ENCODE peak calls at places on chromosomes 3 and 15, in eight cellular contexts. E is cardiac fibroblast, G is neural crest cell, B is sigmoid colon, J is upper lobe of left lung, K is endothelial cell, I is fibroblast of pulmonary artery, X is pancreas. O is an unnamed sample.
A peak's percentile ranks its signal among the peaks of the same experiment; 100 is the strongest.

GRCh38 chr3:104846270-104846669 is 520.4 kb upstream of the ALCAM start:
- DNase-seq in B (no peak), J (no peak), E (no peak), G (no peak), K (no peak), I (peak; percentile 27), X (no peak), O (no peak)

GRCh38 chr15:25424073-25424472 is 14.8 kb downstream of the UBE3A start:
- DNase-seq in J (no peak), B (no peak), E (no peak), X (no peak), G (no peak), I (no peak), K (no peak), O (no peak)

GRCh38 chr15:80182611-80183210 is 29.9 kb downstream of the FAH start:
- DNase-seq in E (peak; percentile 90), G (no peak), X (no peak), B (no peak), I (peak; percentile 81), K (no peak), J (no peak), O (no peak)

GRCh38 chr3:41041899-41042298 is 157.4 kb upstream of the CTNNB1 start:
- DNase-seq in G (no peak), B (no peak), J (no peak), I (no peak), K (no peak), E (no peak), X (no peak), O (no peak)

GRCh38 chr3:67401911-67402310 is 252.5 kb downstream of the SUCLG2 start:
- DNase-seq in J (peak; percentile 42), K (no peak), B (no peak), I (no peak), X (no peak), E (no peak), G (no peak), O (no peak)

GRCh38 chr15:33547876-33548275 is 237.1 kb downstream of the RYR3 start:
- DNase-seq in I (peak; percentile 55), G (peak; percentile 55), B (no peak), K (peak; percentile 82), X (no peak), J (no peak), E (peak; percentile 41), O (no peak)

GRCh38 chr3:5226783-5227182 is 39.3 kb downstream of the EDEM1 start:
- DNase-seq in B (no peak), E (peak; percentile 62), I (peak; percentile 60), K (no peak), X (no peak), G (no peak), J (no peak), O (no peak)

GRCh38 chr15:71595846-71596553 is 214.4 kb upstream of the NR2E3 start:
- DNase-seq in J (no peak), B (no peak), E (peak; percentile 33), K (no peak), G (no peak), X (no peak), I (no peak), O (no peak)

GRCh38 chr3:25452185-25452584 is 24.1 kb downstream of the RARB start:
- DNase-seq in I (no peak), E (no peak), J (no peak), X (no peak), K (no peak), B (no peak), G (no peak), O (no peak)

GRCh38 chr15:65580287-65580686 is 30.6 kb downstream of the INTS14 start:
- DNase-seq in E (peak; percentile 29), I (peak; percentile 45), J (no peak), B (no peak), G (no peak), K (no peak), X (no peak), O (no peak)

GRCh38 chr3:45940781-45941365 is 2.4 kb upstream of the CXCR6 start:
- DNase-seq in J (peak; percentile 6), B (no peak), I (no peak), X (no peak), G (no peak), K (no peak), E (no peak), O (no peak)

GRCh38 chr3:48405343-48405881 is 24.5 kb downstream of the PLXNB1 start:
- DNase-seq in E (no peak), I (no peak), X (peak; percentile 59), J (peak; percentile 19), B (peak; percentile 68), G (no peak), K (no peak), O (peak; percentile 9)

GRCh38 chr3:50484681-50485263 is 18.7 kb downstream of the CACNA2D2 start:
- DNase-seq in B (no peak), X (no peak), I (no peak), J (peak; percentile 39), K (no peak), E (no peak), G (no peak), O (no peak)

GRCh38 chr3:50486219-50486888 is 17.1 kb downstream of the CACNA2D2 start:
- DNase-seq in X (no peak), J (no peak), E (no peak), G (no peak), I (no peak), B (no peak), K (no peak), O (no peak)

GRCh38 chr3:50490438-50490970 is 12.9 kb downstream of the CACNA2D2 start:
- DNase-seq in I (no peak), G (no peak), B (no peak), E (no peak), J (no peak), X (no peak), K (no peak), O (no peak)

GRCh38 chr3:50483374-50483773 is 20.1 kb downstream of the CACNA2D2 start:
- DNase-seq in I (no peak), E (no peak), B (no peak), G (no peak), K (no peak), X (no peak), J (no peak), O (no peak)

GRCh38 chr3:50487181-50487580 is 16.3 kb downstream of the CACNA2D2 start:
- DNase-seq in K (no peak), X (no peak), E (no peak), J (no peak), G (no peak), I (no peak), B (no peak), O (no peak)
- TF ChIP-seq CTCF in K (no peak), X (no peak), E (no peak), J (no peak), G (no peak), I (no peak), B (no peak), O (no peak)

GRCh38 chr3:42133500-42134298 is 42.5 kb downstream of the TRAK1 start:
- DNase-seq in E (no peak), I (no peak), G (no peak), J (no peak), K (no peak), B (no peak), X (no peak), O (no peak)
- TF ChIP-seq CTCF in E (no peak), I (no peak), G (no peak), J (no peak), K (no peak), B (no peak), X (no peak), O (no peak)

GRCh38 chr3:58779934-58780333 is 113.4 kb upstream of the FAM3D start:
- DNase-seq in J (no peak), B (no peak), G (no peak), E (no peak), K (no peak), I (no peak), X (no peak), O (no peak)

DNA sequence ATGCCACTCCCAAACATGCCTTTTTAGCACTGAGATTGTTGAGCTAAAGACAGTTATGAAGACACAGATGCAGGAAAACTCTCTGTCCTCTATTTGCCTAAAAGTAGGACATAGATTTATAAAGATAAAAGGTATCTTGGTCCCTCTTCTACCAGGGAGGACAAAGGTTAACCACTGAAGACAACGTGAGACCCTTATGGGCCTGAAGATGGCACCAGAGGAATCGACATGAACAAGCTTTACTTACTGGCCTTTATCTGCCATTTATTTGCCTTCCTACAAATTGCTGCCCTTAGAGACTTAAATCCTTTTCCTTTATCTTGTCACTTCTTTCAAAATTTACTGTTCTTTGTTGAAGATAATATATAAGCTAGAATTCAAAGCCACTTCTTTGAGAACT is 109.7 kb upstream of the FAM3D start:
- DNase-seq in K (no peak), J (no peak), I (no peak), X (no peak), B (no peak), E (no peak), G (no peak), O (no peak)
- TF ChIP-seq CTCF in K (no peak), J (no peak), I (no peak), X (no peak), B (no peak), E (no peak), G (no peak), O (no peak)

GRCh38 chr15:90610220-90610619 is 80.5 kb downstream of the CRTC3 start:
- DNase-seq in E (peak; percentile 38), I (peak; percentile 54), J (no peak), B (no peak), G (no peak), K (no peak), X (no peak), O (no peak)
- TF ChIP-seq CTCF in E (no peak), I (no peak), J (no peak), B (no peak), G (no peak), K (no peak), X (no peak), O (no peak)

GRCh38 chr3:12901631-12902045 is 60.3 kb upstream of the RPL32 start:
- DNase-seq in G (no peak), K (no peak), X (no peak), B (no peak), I (no peak), E (no peak), J (no peak), O (no peak)
- TF ChIP-seq CTCF in G (no peak), K (no peak), X (no peak), B (no peak), I (no peak), E (no peak), J (no peak), O (no peak)

GRCh38 chr3:127822836-127823589 is 698 bp upstream of the MGLL start:
- DNase-seq in E (peak; percentile 36), B (peak; percentile 89), G (no peak), J (peak; percentile 72), I (no peak), K (peak; percentile 24), X (no peak), O (no peak)
- TF ChIP-seq CTCF in E (no peak), B (peak; percentile 54), G (no peak), J (peak; percentile 50), I (no peak), K (no peak), X (no peak), O (no peak)